ENCODE peak calls at places on chromosomes 3 and 15, in four cellular contexts. J is HepG2, F is HCT116, A is sigmoid colon. X is an unnamed sample.
A peak's percentile ranks its signal among the peaks of the same experiment; 100 is the strongest.

GRCh38 chr15:74144153-74144775 is 13.9 kb downstream of the ISLR2 start:
- DNase-seq in J (peak; percentile 23), F (peak; percentile 29), A (no peak), X (no peak)

GRCh38 chr3:133620066-133620784 is 41.5 kb downstream of the TOPBP1 start:
- DNase-seq in J (no peak), F (no peak), A (no peak), X (no peak)

GRCh38 chr3:58038675-58039302 is 30.6 kb downstream of the FLNB start:
- DNase-seq in J (no peak), F (no peak), A (peak; percentile 42), X (no peak)

GRCh38 chr3:141367038-141367730 is 1.1 kb upstream of the ZBTB38 start:
- DNase-seq in J (no peak), F (peak; percentile 57), A (peak; percentile 77), X (no peak)

GRCh38 chr15:80849308-80849707 is 70.1 kb downstream of the CEMIP start:
- DNase-seq in J (no peak), F (no peak), A (no peak), X (no peak)

GRCh38 chr3:97838393-97838792 is 16.6 kb downstream of the CRYBG3 start:
- DNase-seq in J (no peak), F (no peak), A (no peak), X (no peak)

GRCh38 chr3:114809668-114810413 is 337.2 kb downstream of the ZBTB20 start:
- DNase-seq in J (peak; percentile 8), F (no peak), A (no peak), X (no peak)

GRCh38 chr15:90530250-90531051 is 728 bp downstream of the CRTC3 start:
- DNase-seq in J (no peak), F (no peak), A (peak; percentile 70), X (peak; percentile 45)

GRCh38 chr3:153439780-153440179 is 277.8 kb downstream of the RAP2B start:
- DNase-seq in J (peak; percentile 2), F (no peak), A (no peak), X (no peak)

GRCh38 chr3:65314265-65314664 is 626.5 kb upstream of the ADAMTS9 start:
- DNase-seq in J (no peak), F (no peak), A (no peak), X (no peak)

GRCh38 chr15:89860851-89861360 is 32.9 kb downstream of the AP3S2 start:
- DNase-seq in J (no peak), F (no peak), A (no peak), X (peak; percentile 27)

GRCh38 chr15:89401636-89402252 is 67.1 kb upstream of the POLG start:
- DNase-seq in J (no peak), F (no peak), A (no peak), X (no peak)

GRCh38 chr3:100697183-100697582 is 12.1 kb upstream of the TFG start:
- DNase-seq in J (no peak), F (no peak), A (no peak), X (no peak)

GRCh38 chr3:164080208-164080607 is 998.1 kb downstream of the SI start:
- DNase-seq in J (no peak), F (no peak), A (no peak), X (no peak)

GRCh38 chr15:93052090-93052892 is 36.7 kb downstream of the RGMA start:
- DNase-seq in J (no peak), F (no peak), A (no peak), X (no peak)

GRCh38 chr15:41507820-41508290 is 5.8 kb downstream of the LTK start:
- DNase-seq in J (no peak), F (no peak), A (no peak), X (no peak)

GRCh38 chr3:195794708-195795107 is 17.0 kb downstream of the MUC4 start:
- DNase-seq in J (no peak), F (no peak), A (peak; percentile 19), X (no peak)

GRCh38 chr3:139491027-139491700 is 14.8 kb upstream of the RBP2 start:
- DNase-seq in J (peak; percentile 17), F (no peak), A (no peak), X (no peak)

GRCh38 chr3:108060331-108060730 is 30.5 kb downstream of the CD47 start:
- DNase-seq in J (no peak), F (no peak), A (no peak), X (no peak)

GRCh38 chr15:64209680-64210334 is 47.0 kb upstream of the PPIB start:
- DNase-seq in J (peak; percentile 32), F (peak; percentile 33), A (no peak), X (no peak)

GRCh38 chr15:40098489-40099261 is 10.0 kb downstream of the BMF start:
- DNase-seq in J (peak; percentile 97), F (no peak), A (peak; percentile 91), X (peak; percentile 89)

GRCh38 chr3:55608266-55608937 is 121.3 kb upstream of the WNT5A start:
- DNase-seq in J (no peak), F (no peak), A (no peak), X (no peak)

GRCh38 chr3:151806838-151807237 is 7.1 kb upstream of the AADAC start:
- DNase-seq in J (no peak), F (no peak), A (no peak), X (no peak)

GRCh38 chr3:150911780-150912179 is 6.5 kb upstream of the MINDY4B start:
- DNase-seq in J (no peak), F (no peak), A (no peak), X (no peak)

GRCh38 chr3:52528596-52529375 is 4.9 kb downstream of the NT5DC2 start:
- DNase-seq in J (no peak), F (no peak), A (peak; percentile 66), X (no peak)

GRCh38 chr3:88220126-88220525 is 70.4 kb downstream of the C3orf38 start:
- DNase-seq in J (no peak), F (no peak), A (no peak), X (no peak)

GRCh38 chr3:17233398-17233800 is 348.6 kb downstream of the PLCL2 start:
- DNase-seq in J (peak; percentile 66), F (peak; percentile 52), A (no peak), X (peak; percentile 5)

GRCh38 chr15:70702584-70702983 is 60.8 kb downstream of the UACA start:
- DNase-seq in J (no peak), F (no peak), A (no peak), X (no peak)

GRCh38 chr3:4504340-4505261 is 11.5 kb downstream of the ITPR1 start:
- DNase-seq in J (no peak), F (no peak), A (peak; percentile 75), X (peak; percentile 53)

GRCh38 chr3:37531071-37531720 is 330.5 kb upstream of the CTDSPL start:
- DNase-seq in J (no peak), F (no peak), A (no peak), X (no peak)
- TF ChIP-seq POLR2AphosphoS5 in J (no peak), F (no peak), A (no peak), X (no peak)

DNA sequence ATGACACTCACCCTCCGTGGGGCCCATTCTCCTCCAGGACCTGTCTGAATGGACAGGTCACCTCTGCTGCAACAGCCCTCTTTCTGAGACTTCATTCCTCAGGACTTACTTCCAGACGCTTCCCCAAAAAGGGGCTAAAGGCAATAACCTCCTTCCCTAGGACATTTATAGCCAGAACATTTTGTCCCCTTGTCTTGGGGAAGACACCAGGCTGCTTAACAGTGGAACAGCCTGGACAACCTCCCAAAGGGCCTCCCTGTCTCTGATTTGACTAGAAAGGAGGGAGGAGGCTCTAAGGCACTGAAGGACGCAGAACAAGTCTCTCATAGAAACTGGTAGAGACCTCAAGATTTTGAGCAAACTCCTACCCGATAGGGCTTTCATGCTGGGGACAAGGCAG is 32.7 kb downstream of the ADCY5 start:
- DNase-seq in J (no peak), F (no peak), A (no peak), X (no peak)
- TF ChIP-seq POLR2AphosphoS5 in J (no peak), F (no peak), A (peak; percentile 60), X (peak; percentile 69)

DNA sequence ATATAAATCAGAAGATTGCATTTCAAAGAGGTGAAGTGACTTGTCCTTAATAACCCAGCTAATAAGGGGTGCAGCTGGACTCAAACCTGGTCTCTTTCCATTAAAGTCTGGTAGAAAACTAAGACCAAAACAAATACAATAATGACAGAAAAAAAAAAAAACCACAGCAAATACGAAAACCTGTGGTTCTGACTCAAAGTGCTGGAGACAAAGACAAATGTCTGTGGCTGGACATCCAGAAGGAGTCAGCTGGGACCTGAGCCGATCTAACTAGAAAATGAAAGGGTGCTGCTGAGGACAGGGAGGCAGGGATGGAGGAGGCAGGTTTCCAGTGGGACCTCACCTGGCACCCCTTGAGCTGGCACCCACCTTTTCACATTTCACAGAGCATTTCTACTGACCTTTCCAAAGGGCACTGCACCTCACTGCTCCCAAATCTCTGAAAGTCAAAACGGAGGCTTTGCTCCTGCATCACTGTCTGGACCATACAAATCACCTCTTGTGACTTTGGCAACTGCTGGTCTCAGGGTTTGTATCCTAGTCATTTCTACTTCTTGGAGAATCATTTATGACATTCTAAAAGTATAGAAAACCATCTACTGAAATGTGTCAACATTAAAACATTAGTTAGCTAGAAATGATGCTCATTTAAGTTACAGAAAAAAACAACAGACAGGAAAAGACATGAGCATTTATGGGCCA is 61.7 kb downstream of the CCNL1 start:
- DNase-seq in J (no peak), F (no peak), A (no peak), X (no peak)
- TF ChIP-seq POLR2AphosphoS5 in J (no peak), F (no peak), A (no peak), X (no peak)

GRCh38 chr3:146470424-146470990 is 1.1 kb upstream of the PLSCR2 start:
- DNase-seq in J (no peak), F (no peak), A (no peak), X (no peak)

GRCh38 chr3:146466596-146466995 is 2.8 kb downstream of the PLSCR2 start:
- DNase-seq in J (no peak), F (no peak), A (no peak), X (no peak)

GRCh38 chr3:146471012-146471411 is 1.7 kb upstream of the PLSCR2 start:
- DNase-seq in J (no peak), F (no peak), A (no peak), X (no peak)

GRCh38 chr3:146468234-146468931 is 978 bp downstream of the PLSCR2 start:
- DNase-seq in J (no peak), F (no peak), A (no peak), X (peak; percentile 7)

DNA sequence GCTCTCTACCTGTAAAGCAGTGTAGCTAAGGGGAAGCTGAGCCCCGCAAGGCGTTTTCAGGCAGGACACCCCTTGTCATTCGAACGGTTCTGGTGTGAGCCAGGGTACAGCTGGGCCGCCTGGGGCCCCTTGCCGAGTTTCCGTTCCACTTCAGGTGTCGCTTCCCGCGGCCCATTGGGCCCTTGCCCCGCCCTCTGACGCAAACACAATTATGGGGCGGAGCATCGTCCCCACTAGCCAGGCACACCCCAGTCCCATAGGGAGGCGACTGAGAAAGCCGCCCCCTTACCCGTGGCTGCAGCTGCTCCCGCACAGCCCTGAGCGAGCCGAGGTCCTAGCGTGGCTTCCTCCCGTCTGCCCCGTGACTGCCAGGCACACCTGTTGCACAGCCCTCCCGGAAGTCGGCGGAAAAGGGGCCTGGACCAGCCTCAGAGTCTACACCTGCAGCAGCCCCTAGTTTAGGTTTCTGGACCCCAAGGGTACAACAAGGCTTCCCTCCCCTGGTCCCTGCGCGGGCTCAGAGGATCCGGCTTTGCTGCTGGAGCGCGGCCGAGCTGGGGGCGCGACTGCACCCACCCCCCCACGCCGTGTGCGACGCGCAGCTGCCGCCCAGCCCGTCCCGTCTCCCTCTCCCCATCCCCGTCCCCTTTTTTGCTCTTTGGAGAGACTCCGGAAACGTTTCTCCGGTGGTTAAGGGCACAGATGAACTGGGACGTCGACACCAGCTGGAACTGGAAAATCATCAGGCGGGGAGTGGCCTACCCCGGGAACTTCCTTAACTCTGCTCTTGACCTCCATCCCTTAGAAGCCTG is at the start of gene PLSCR2:
- DNase-seq in J (no peak), F (no peak), A (peak; percentile 85), X (peak; percentile 28)
- TF ChIP-seq POLR2AphosphoS5 in J (no peak), F (no peak), A (peak; percentile 37), X (peak; percentile 15)

X was measured in prostate gland.